ENCODE peak calls at places on chromosomes 6 and 20, in five cellular contexts. D, K, L, Z and Q are unnamed samples.
A peak's percentile ranks its signal among the peaks of the same experiment; 100 is the strongest.

GRCh38 chr20:31666258-31667042 is 28.7 kb downstream of the COX4I2 start:
- DNase-seq in D (no peak), K (peak; percentile 65), L (no peak), Z (peak; percentile 83), Q (no peak)

GRCh38 chr6:74632196-74632595 is 573.7 kb downstream of the COL12A1 start:
- DNase-seq in D (no peak), K (no peak), L (no peak), Z (no peak), Q (no peak)

GRCh38 chr20:11387189-11387754 is 530.4 kb upstream of the BTBD3 start:
- DNase-seq in D (peak; percentile 97), K (peak; percentile 93), L (no peak), Z (no peak), Q (peak; percentile 57)

GRCh38 chr6:1667012-1667804 is 57.5 kb downstream of the FOXC1 start:
- DNase-seq in D (no peak), K (peak; percentile 27), L (no peak), Z (no peak), Q (no peak)

GRCh38 chr6:16704706-16705402 is 56.4 kb downstream of the ATXN1 start:
- DNase-seq in D (peak; percentile 66), K (peak; percentile 74), L (no peak), Z (no peak), Q (peak; percentile 59)

GRCh38 chr6:136470044-136470443 is 80.2 kb downstream of the MAP7 start:
- DNase-seq in D (peak; percentile 18), K (no peak), L (no peak), Z (no peak), Q (no peak)

GRCh38 chr20:5844063-5844681 is 94.0 kb downstream of the SHLD1 start:
- DNase-seq in D (peak; percentile 26), K (peak; percentile 73), L (no peak), Z (no peak), Q (no peak)

GRCh38 chr20:51579137-51579536 is 36.6 kb upstream of the NFATC2 start:
- DNase-seq in D (no peak), K (peak; percentile 53), L (no peak), Z (no peak), Q (no peak)

GRCh38 chr6:142790257-142790656 is 154.7 kb downstream of the HIVEP2 start:
- DNase-seq in D (no peak), K (no peak), L (no peak), Z (no peak), Q (no peak)

GRCh38 chr6:14804444-14805210 is 441.2 kb upstream of the JARID2 start:
- DNase-seq in D (peak; percentile 57), K (peak; percentile 87), L (peak; percentile 77), Z (peak; percentile 43), Q (peak; percentile 73)

GRCh38 chr20:47878601-47879004 is 93.3 kb upstream of the SULF2 start:
- DNase-seq in D (peak; percentile 13), K (no peak), L (no peak), Z (no peak), Q (peak; percentile 43)

DNA sequence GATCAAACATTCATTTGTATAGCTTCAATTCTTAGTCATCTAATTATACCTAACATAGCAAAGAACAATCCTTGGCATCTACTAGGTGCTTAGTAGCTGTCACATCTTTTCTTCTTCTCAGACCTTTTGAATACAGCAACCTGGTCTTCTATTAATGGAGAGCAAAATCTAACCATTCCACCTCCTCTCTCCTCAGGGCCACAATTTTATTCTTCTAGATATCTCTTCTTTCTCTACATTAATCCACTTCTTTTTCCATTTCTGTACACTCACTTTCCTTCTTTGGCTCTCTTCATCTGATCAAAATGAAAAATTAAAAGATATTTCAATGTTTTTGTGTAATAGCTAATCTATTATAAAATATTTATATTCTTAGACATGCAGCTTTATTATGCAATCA is 9.0 kb upstream of the HLA-DOA start:
- DNase-seq in D (no peak), K (no peak), L (no peak), Z (no peak), Q (no peak)
- H3K4me3 ChIP-seq in D (no peak overlapping the region), K (no peak overlapping the region), L (peak overlapping the region; percentile 20), Z (no peak overlapping the region), Q (no peak overlapping the region)

GRCh38 chr20:62576815-62577214 is 65.5 kb upstream of the SLCO4A1 start:
- DNase-seq in D (peak; percentile 16), K (no peak), L (no peak), Z (no peak), Q (peak; percentile 78)

GRCh38 chr20:62575976-62576722 is 66.2 kb upstream of the SLCO4A1 start:
- DNase-seq in D (no peak), K (no peak), L (no peak), Z (no peak), Q (no peak)

GRCh38 chr20:62580052-62580451 is 62.3 kb upstream of the SLCO4A1 start:
- DNase-seq in D (no peak), K (no peak), L (no peak), Z (no peak), Q (no peak)

GRCh38 chr20:62577447-62577846 is 64.9 kb upstream of the SLCO4A1 start:
- DNase-seq in D (no peak), K (no peak), L (peak; percentile 88), Z (no peak), Q (no peak)

GRCh38 chr20:62578294-62578897 is 63.9 kb upstream of the SLCO4A1 start:
- DNase-seq in D (no peak), K (no peak), L (no peak), Z (no peak), Q (no peak)
- TF ChIP-seq CTCF in D (no peak), K (no peak), L (no peak), Z (no peak), Q (no peak)

GRCh38 chr6:72206606-72207005 is 320.3 kb downstream of the RIMS1 start:
- DNase-seq in D (no peak), K (no peak), L (no peak), Z (no peak), Q (no peak)

GRCh38 chr6:72203983-72204382 is 317.6 kb downstream of the RIMS1 start:
- DNase-seq in D (no peak), K (no peak), L (no peak), Z (no peak), Q (no peak)

DNA sequence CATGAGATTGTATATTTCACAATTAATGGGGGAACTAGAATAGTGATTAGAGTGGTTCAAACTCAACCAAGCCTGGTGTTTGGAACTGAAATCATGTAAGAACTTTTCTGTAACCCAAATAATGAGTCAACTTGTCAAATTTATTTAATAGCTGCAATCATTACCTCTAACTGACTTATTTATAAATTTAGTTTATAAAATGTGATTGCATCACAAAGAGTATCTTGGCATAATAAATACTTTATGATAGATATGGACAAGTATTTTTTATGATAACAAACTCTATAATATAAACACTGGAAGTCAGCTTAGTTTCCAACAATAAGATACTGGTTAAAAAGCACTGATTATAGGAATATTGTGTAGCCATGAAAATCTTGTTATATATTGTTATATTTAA is 319.1 kb downstream of the RIMS1 start:
- DNase-seq in D (no peak), K (no peak), L (no peak), Z (no peak), Q (no peak)
- H3K4me3 ChIP-seq in D (no peak overlapping the region), K (no peak overlapping the region), L (no peak overlapping the region), Z (no peak overlapping the region), Q (no peak overlapping the region)

DNA sequence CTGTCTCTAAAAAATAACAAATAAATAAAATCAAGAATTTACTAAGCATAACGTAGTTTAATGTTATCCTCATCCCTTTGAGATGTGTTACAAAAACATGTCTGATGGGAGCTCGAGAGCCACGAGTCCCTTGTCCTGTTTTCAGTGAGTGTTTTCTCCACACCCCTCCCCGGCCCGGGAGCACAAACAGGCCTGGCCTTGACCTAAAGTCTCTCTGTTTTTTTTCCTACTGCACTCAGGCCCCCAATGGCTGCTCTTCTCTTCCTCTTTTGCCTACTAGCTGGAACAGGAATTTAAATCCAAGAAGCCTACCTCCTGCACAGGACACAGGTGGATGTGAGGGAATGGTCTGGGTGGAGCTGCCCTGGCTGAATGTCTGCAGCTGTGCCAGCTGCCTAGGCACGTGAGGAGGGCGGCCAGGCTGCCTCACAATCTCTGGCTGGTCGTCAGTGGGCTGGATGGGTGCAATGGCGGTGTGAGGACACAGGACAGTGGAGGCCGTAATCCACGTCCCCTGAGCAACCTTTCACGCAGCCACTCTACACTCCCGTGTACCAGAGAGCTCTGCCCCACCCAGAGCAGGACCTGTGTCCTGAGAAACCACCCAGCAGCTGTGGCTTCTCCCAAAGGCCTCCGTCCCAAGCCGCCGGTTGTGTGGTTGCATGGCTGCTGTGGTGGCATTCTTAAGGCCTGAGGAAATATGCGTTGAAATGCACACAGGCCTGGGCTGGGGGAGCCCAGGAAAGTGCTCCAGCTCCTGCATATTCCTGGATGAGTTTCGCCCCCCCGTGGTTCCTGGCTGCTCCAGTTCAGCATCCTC is 117.5 kb downstream of the FAM120B start:
- DNase-seq in D (no peak), K (no peak), L (no peak), Z (no peak), Q (no peak)
- TF ChIP-seq CTCF in D (no peak), K (no peak), L (no peak), Z (no peak), Q (no peak)

DNA sequence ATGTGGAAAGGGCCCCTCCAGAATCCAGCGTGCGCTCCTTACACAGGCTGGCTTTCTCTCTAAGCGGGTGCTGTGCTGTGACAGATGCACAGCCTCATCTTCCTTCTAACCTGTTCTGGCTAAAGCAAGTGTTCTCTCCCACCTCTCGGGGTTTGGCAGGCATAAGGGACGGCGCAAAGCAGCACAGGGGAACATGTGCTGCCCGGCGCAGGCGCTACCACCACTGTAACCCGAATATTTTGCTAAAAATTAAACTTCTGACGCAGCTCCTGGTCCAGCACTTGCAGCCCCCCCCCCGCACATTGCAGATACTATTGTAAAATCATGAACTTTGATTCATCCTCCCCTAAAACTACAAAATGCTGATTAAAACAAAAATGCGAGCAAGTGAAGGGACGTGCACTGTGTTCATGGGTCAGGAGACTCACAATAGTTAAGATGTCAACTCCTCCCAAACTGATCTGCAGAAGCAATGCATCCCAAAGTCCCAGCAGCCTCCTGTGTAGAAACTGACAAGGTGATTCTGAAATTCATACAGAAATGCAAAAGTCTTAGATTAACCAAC is 43.0 kb downstream of the TAF4 start:
- DNase-seq in D (no peak), K (no peak), L (no peak), Z (no peak), Q (no peak)
- H3K4me3 ChIP-seq in D (no peak overlapping the region), K (no peak overlapping the region), L (no peak overlapping the region), Z (no peak overlapping the region), Q (no peak overlapping the region)

GRCh38 chr6:111482959-111483735 is at the start of gene REV3L:
- DNase-seq in D (peak; percentile 82), K (peak; percentile 89), L (peak; percentile 85), Z (peak; percentile 89), Q (peak; percentile 94)
- TF ChIP-seq CTCF in D (no peak), K (no peak), L (no peak), Z (no peak), Q (no peak)

GRCh38 chr20:64055893-64056638 is 6.6 kb upstream of the SOX18 start:
- DNase-seq in D (no peak), K (no peak), L (no peak), Z (no peak), Q (no peak)
- H3K4me3 ChIP-seq in D (no peak overlapping the region), K (no peak overlapping the region), L (no peak overlapping the region), Z (no peak overlapping the region), Q (no peak overlapping the region)

GRCh38 chr20:57465943-57466342 is 59.0 kb downstream of the CTCFL start:
- DNase-seq in D (no peak), K (no peak), L (no peak), Z (no peak), Q (no peak)
- TF ChIP-seq CTCF in D (peak; percentile 4), K (no peak), L (no peak), Z (no peak), Q (peak; percentile 16)